ENCODE peak calls at places on chromosomes 5 and 9, in seven cellular contexts. H is right cardiac atrium, S is HCEC 1CT, E is caudate nucleus, A is T-helper 2 cell, W is coronary artery, O is activated T-cell treated with anti-CD3 and anti-CD28 coated beads for 24 hours. C is an unnamed sample.

GRCh38 chr5:150653145-150653761 is 7.8 kb upstream of the MYOZ3 start:
- DNase-seq in E (no peak), H (peak), A (no peak), O (no peak), W (no peak), S (peak), C (no peak)

GRCh38 chr5:126857472-126858410 is 80.8 kb downstream of the LMNB1 start:
- DNase-seq in E (no peak), A (no peak), O (no peak), S (no peak), W (no peak), H (no peak), C (no peak)

GRCh38 chr5:131280417-131280816 is 16.6 kb downstream of the CDC42SE2 start:
- DNase-seq in E (no peak), O (no peak), H (no peak), W (no peak), A (no peak), S (no peak), C (no peak)

GRCh38 chr5:10307206-10308148 is at the start of gene CMBL:
- DNase-seq in S (peak), E (peak), A (no peak), H (peak), O (peak), W (no peak), C (peak)

GRCh38 chr5:52989025-52989780 is at the start of gene ITGA2:
- DNase-seq in E (peak), S (peak), A (peak), H (peak), O (no peak), W (no peak), C (peak)

GRCh38 chr5:55535199-55535905 is 588 bp upstream of the PLPP1 start:
- DNase-seq in S (no peak), W (no peak), E (no peak), H (no peak), A (no peak), O (no peak), C (no peak)

GRCh38 chr9:83013261-83013610 is 49.7 kb downstream of the RASEF start:
- DNase-seq in S (peak), A (no peak), E (no peak), H (no peak), O (no peak), W (no peak), C (no peak)

GRCh38 chr9:92094655-92095054 is 20.6 kb downstream of the SPTLC1 start:
- DNase-seq in S (no peak), H (no peak), A (no peak), O (peak), E (no peak), W (no peak), C (no peak)

GRCh38 chr5:171272996-171273970 is 35.8 kb upstream of the TLX3 start:
- DNase-seq in E (no peak), H (no peak), S (no peak), W (no peak), O (no peak), A (no peak), C (no peak)

GRCh38 chr5:78797945-78798731 is 149.6 kb upstream of the LHFPL2 start:
- DNase-seq in O (no peak), A (no peak), S (no peak), H (no peak), W (no peak), E (no peak), C (no peak)

GRCh38 chr5:77232959-77233358 is 22.5 kb downstream of the PDE8B start:
- DNase-seq in O (no peak), W (no peak), A (no peak), H (no peak), S (no peak), E (no peak), C (no peak)

GRCh38 chr9:23590601-23591000 is 235.4 kb downstream of the ELAVL2 start:
- DNase-seq in A (no peak), H (no peak), O (no peak), S (no peak), E (no peak), W (no peak), C (no peak)

GRCh38 chr5:152532714-152533113 is 127.6 kb upstream of the NMUR2 start:
- DNase-seq in H (no peak), S (peak), W (no peak), O (no peak), E (no peak), A (no peak), C (no peak)